ENCODE peak calls at places on chromosomes 5 and 9, in five cellular contexts. One of them, this sample, is unnamed.
A peak's percentile ranks its signal among the peaks of the same experiment; 100 is the strongest.

GRCh38 chr5:96572864-96573512 is 89.2 kb upstream of the CAST start:
- DNase-seq in NCI-H1417: no peak
- DNase-seq in GM12865: no peak
- DNase-seq in NCI-H69: peak; percentile 78
- DNase-seq in activated T-cell treated with anti-CD3 and anti-CD28 coated beads, Interleukin-2, amount 50 U/mL, for 48 hours: no peak
- DNase-seq in this sample: no peak

GRCh38 chr5:1736889-1737711 is 62.5 kb downstream of the MRPL36 start:
- DNase-seq in NCI-H69: no peak
- DNase-seq in GM12865: no peak
- DNase-seq in activated T-cell treated with anti-CD3 and anti-CD28 coated beads, Interleukin-2, amount 50 U/mL, for 48 hours: no peak
- DNase-seq in NCI-H1417: no peak
- DNase-seq in this sample: no peak

GRCh38 chr5:177494356-177495195 is 2.8 kb downstream of the PDLIM7 start:
- DNase-seq in NCI-H1417: no peak
- DNase-seq in GM12865: peak; percentile 46
- DNase-seq in activated T-cell treated with anti-CD3 and anti-CD28 coated beads, Interleukin-2, amount 50 U/mL, for 48 hours: peak; percentile 64
- DNase-seq in NCI-H69: peak; percentile 61
- DNase-seq in this sample: peak; percentile 39

GRCh38 chr5:83563631-83564030 is 92.1 kb downstream of the VCAN start:
- DNase-seq in NCI-H69: no peak
- DNase-seq in activated T-cell treated with anti-CD3 and anti-CD28 coated beads, Interleukin-2, amount 50 U/mL, for 48 hours: no peak
- DNase-seq in NCI-H1417: no peak
- DNase-seq in GM12865: no peak
- DNase-seq in this sample: no peak

GRCh38 chr9:90647843-90648242 is 5.2 kb upstream of the DIRAS2 start:
- DNase-seq in activated T-cell treated with anti-CD3 and anti-CD28 coated beads, Interleukin-2, amount 50 U/mL, for 48 hours: no peak
- DNase-seq in NCI-H69: no peak
- DNase-seq in GM12865: no peak
- DNase-seq in NCI-H1417: no peak
- DNase-seq in this sample: no peak

GRCh38 chr5:55030676-55031445 is 6.8 kb downstream of the GZMK start:
- DNase-seq in NCI-H69: no peak
- DNase-seq in GM12865: no peak
- DNase-seq in NCI-H1417: no peak
- DNase-seq in activated T-cell treated with anti-CD3 and anti-CD28 coated beads, Interleukin-2, amount 50 U/mL, for 48 hours: no peak
- DNase-seq in this sample: no peak

GRCh38 chr5:28505121-28505520 is 1466.7 kb upstream of the CDH9 start:
- DNase-seq in NCI-H1417: no peak
- DNase-seq in activated T-cell treated with anti-CD3 and anti-CD28 coated beads, Interleukin-2, amount 50 U/mL, for 48 hours: no peak
- DNase-seq in NCI-H69: no peak
- DNase-seq in GM12865: no peak
- DNase-seq in this sample: no peak

GRCh38 chr9:136416427-136416826 is 6.0 kb downstream of the PMPCA start:
- DNase-seq in NCI-H69: no peak
- DNase-seq in GM12865: no peak
- DNase-seq in NCI-H1417: no peak
- DNase-seq in activated T-cell treated with anti-CD3 and anti-CD28 coated beads, Interleukin-2, amount 50 U/mL, for 48 hours: no peak
- DNase-seq in this sample: no peak

GRCh38 chr9:127370651-127371648 is 26.0 kb upstream of the SLC2A8 start:
- DNase-seq in activated T-cell treated with anti-CD3 and anti-CD28 coated beads, Interleukin-2, amount 50 U/mL, for 48 hours: no peak
- DNase-seq in NCI-H1417: no peak
- DNase-seq in NCI-H69: no peak
- DNase-seq in GM12865: no peak
- DNase-seq in this sample: no peak